ENCODE peak calls at places on chromosomes 2 and 18, in seven cellular contexts. C, J, G, L, A, H and F are unnamed samples.

GRCh38 chr2:191783416-191783815 is 63.5 kb downstream of the CAVIN2 start:
- DNase-seq in C (no peak), J (no peak), L (no peak), A (no peak), G (no peak), H (no peak), F (no peak)

GRCh38 chr18:13611616-13612110 is 114.7 kb downstream of the FAM210A start:
- DNase-seq in H (no peak), A (no peak), J (peak), L (no peak), C (peak), G (no peak), F (peak)

GRCh38 chr2:177314722-177315264 is 50.3 kb upstream of the NFE2L2 start:
- DNase-seq in A (no peak), G (no peak), H (no peak), L (no peak), C (no peak), J (no peak), F (no peak)

GRCh38 chr18:46262856-46263255 is 158.7 kb downstream of the HAUS1 start:
- DNase-seq in H (no peak), J (no peak), L (no peak), C (no peak), A (no peak), G (no peak), F (peak)

GRCh38 chr2:159855153-159856140 is 57.4 kb upstream of the CD302 start:
- DNase-seq in G (no peak), C (peak), H (no peak), J (peak), L (no peak), A (no peak), F (no peak)

GRCh38 chr18:76380791-76381405 is 114.1 kb downstream of the ZNF516 start:
- DNase-seq in C (no peak), A (no peak), G (no peak), L (no peak), H (no peak), J (no peak), F (peak)

GRCh38 chr2:106142683-106143082 is 51.4 kb downstream of the UXS1 start:
- DNase-seq in A (no peak), L (no peak), C (no peak), J (no peak), G (no peak), H (no peak), F (no peak)

GRCh38 chr2:4604767-4605166 is 901.4 kb downstream of the DCDC2C start:
- DNase-seq in A (no peak), L (no peak), G (no peak), C (no peak), J (no peak), H (no peak), F (no peak)

GRCh38 chr18:26307161-26307773 is 81.0 kb downstream of the TAF4B start:
- DNase-seq in J (peak), A (no peak), H (peak), L (no peak), C (peak), G (no peak), F (peak)

GRCh38 chr18:45645610-45646009 is 30.3 kb downstream of the SLC14A2 start:
- DNase-seq in H (no peak), C (no peak), A (no peak), G (no peak), J (no peak), L (no peak), F (no peak)

GRCh38 chr18:48504819-48505218 is 34.0 kb upstream of the CTIF start:
- DNase-seq in H (no peak), J (no peak), G (no peak), C (no peak), L (no peak), A (no peak), F (no peak)